ENCODE peak calls at places on chromosomes 3 and 15, in ten cellular contexts. C is endothelial cell of umbilical vein, K is stomach, R is prostate gland, Y is HepG2, Q is SK-N-SH, W is GM23338, O is sigmoid colon, S is Panc1, B is HCT116. J is an unnamed sample.

GRCh38 chr3:69781593-69781992 is 42.3 kb downstream of the MITF start:
- DNase-seq in B (no peak), C (no peak), O (no peak), W (no peak), Q (no peak), Y (no peak), S (no peak), K (no peak), R (no peak), J (no peak)

GRCh38 chr3:146160233-146160963 is 586 bp downstream of the PLOD2 start:
- DNase-seq in Y (peak), R (peak), O (peak), Q (peak), C (peak), K (peak), W (peak), S (no peak), B (peak), J (no peak)

GRCh38 chr3:196236169-196236568 is 19.8 kb downstream of the SLC51A start:
- DNase-seq in W (no peak), S (no peak), B (no peak), C (no peak), Q (no peak), R (no peak), Y (no peak), K (no peak), O (no peak), J (no peak)

GRCh38 chr3:128076783-128077624 is 24.8 kb downstream of the SEC61A1 start:
- DNase-seq in O (no peak), W (peak), R (no peak), S (no peak), C (peak), K (peak), Y (no peak), B (no peak), Q (no peak), J (peak)

GRCh38 chr3:119295816-119296484 is 1.8 kb downstream of the ARHGAP31 start:
- DNase-seq in Y (no peak), O (no peak), C (peak), Q (no peak), S (no peak), K (no peak), W (no peak), B (no peak), R (no peak), J (no peak)

GRCh38 chr3:136105044-136105443 is 91.1 kb downstream of the MSL2 start:
- DNase-seq in R (no peak), K (no peak), O (no peak), Q (no peak), S (no peak), B (no peak), W (no peak), C (no peak), Y (no peak), J (no peak)

GRCh38 chr15:25693321-25694237 is 169.5 kb downstream of the ATP10A start:
- DNase-seq in Q (peak), W (peak), Y (peak), S (no peak), R (no peak), B (no peak), K (no peak), O (peak), C (no peak), J (peak)

GRCh38 chr3:10977864-10978510 is 14.6 kb upstream of the SLC6A1 start:
- DNase-seq in S (no peak), B (no peak), Q (no peak), O (no peak), Y (no peak), W (peak), C (no peak), R (no peak), K (no peak), J (peak)

GRCh38 chr3:19052874-19053273 is 95.4 kb upstream of the KCNH8 start:
- DNase-seq in R (no peak), K (no peak), W (no peak), Y (no peak), C (no peak), B (no peak), S (no peak), Q (no peak), O (no peak), J (no peak)

GRCh38 chr15:96326551-96327154 is 3.8 kb upstream of the NR2F2 start:
- DNase-seq in K (peak), Q (no peak), O (peak), C (peak), R (no peak), Y (no peak), B (no peak), W (peak), S (no peak), J (no peak)

GRCh38 chr3:31277582-31277981 is 255.1 kb upstream of the STT3B start:
- DNase-seq in W (no peak), R (no peak), O (no peak), Q (no peak), C (peak), K (no peak), Y (no peak), B (no peak), S (no peak), J (peak)

GRCh38 chr3:111745786-111746185 is 113.3 kb upstream of the PHLDB2 start:
- DNase-seq in K (no peak), Q (no peak), Y (no peak), B (no peak), S (no peak), O (no peak), W (peak), C (no peak), R (no peak), J (no peak)

GRCh38 chr15:45795487-45796069 is 160.7 kb downstream of the SQOR start:
- DNase-seq in Y (peak), C (peak), B (peak), K (peak), O (no peak), R (peak), W (peak), S (peak), Q (peak), J (no peak)

GRCh38 chr15:85691350-85692240 is 103.1 kb downstream of the KLHL25 start:
- DNase-seq in Y (no peak), O (no peak), R (no peak), B (no peak), K (peak), Q (no peak), S (no peak), W (no peak), C (no peak), J (peak)

GRCh38 chr15:62896380-62896866 is 146.1 kb upstream of the TPM1 start:
- DNase-seq in B (peak), R (no peak), C (no peak), S (no peak), O (no peak), W (no peak), Y (peak), Q (no peak), K (no peak), J (no peak)

GRCh38 chr3:128282392-128283196 is 129.3 kb downstream of the EEFSEC start:
- DNase-seq in B (no peak), C (no peak), O (peak), Y (no peak), W (peak), K (no peak), Q (peak), R (peak), S (no peak), J (peak)

GRCh38 chr3:38960953-38961622 is 90.7 kb downstream of the SCN11A start:
- DNase-seq in Q (peak), O (no peak), R (peak), B (peak), K (peak), C (peak), W (peak), Y (peak), S (no peak), J (no peak)

GRCh38 chr3:117052356-117052755 is 342.8 kb downstream of the TUSC7 start:
- DNase-seq in O (no peak), Q (no peak), W (no peak), C (peak), B (no peak), K (no peak), Y (no peak), R (no peak), S (no peak), J (no peak)

GRCh38 chr3:128497305-128498126 is 4.5 kb upstream of the GATA2 start:
- DNase-seq in B (no peak), C (peak), S (no peak), R (peak), W (peak), Y (no peak), Q (peak), O (peak), K (peak), J (peak)

GRCh38 chr15:53218996-53219580 is 429.0 kb upstream of the ONECUT1 start:
- DNase-seq in C (no peak), K (no peak), R (no peak), W (no peak), Y (peak), O (no peak), Q (no peak), S (no peak), B (no peak), J (no peak)

GRCh38 chr3:123522666-123523412 is 62.0 kb downstream of the HACD2 start:
- DNase-seq in Y (no peak), Q (no peak), S (no peak), R (no peak), W (no peak), O (peak), K (no peak), C (peak), B (no peak), J (no peak)

GRCh38 chr15:70142072-70142321 is 44.3 kb upstream of the TLE3 start:
- DNase-seq in B (no peak), K (no peak), R (no peak), Q (no peak), W (no peak), Y (no peak), C (peak), S (no peak), O (no peak), J (no peak)

GRCh38 chr3:64612082-64612860 is 75.5 kb downstream of the ADAMTS9 start:
- DNase-seq in R (no peak), Q (peak), O (peak), S (no peak), W (no peak), Y (no peak), B (no peak), C (no peak), K (no peak), J (no peak)

GRCh38 chr3:158768361-158768787 is 33.5 kb upstream of the MFSD1 start:
- DNase-seq in Y (peak), B (no peak), S (no peak), O (peak), C (peak), W (peak), K (peak), R (peak), Q (no peak), J (no peak)

GRCh38 chr15:47717036-47717611 is at the start of gene SEMA6D:
- DNase-seq in B (no peak), S (no peak), K (peak), O (peak), R (peak), C (peak), W (peak), Y (peak), Q (peak), J (peak)

GRCh38 chr3:33134026-33134625 is 20.3 kb downstream of the CRTAP start:
- DNase-seq in K (no peak), O (no peak), Y (no peak), C (peak), W (no peak), S (no peak), R (no peak), B (no peak), Q (no peak), J (no peak)

GRCh38 chr3:106590259-106590658 is 721.4 kb upstream of the CBLB start:
- DNase-seq in Q (no peak), O (no peak), R (no peak), Y (no peak), B (no peak), S (no peak), W (no peak), C (no peak), K (no peak), J (no peak)

GRCh38 chr3:41997702-41998551 is 36.0 kb upstream of the ULK4 start:
- DNase-seq in B (no peak), O (no peak), W (peak), S (no peak), Q (no peak), R (no peak), Y (no peak), C (no peak), K (no peak), J (no peak)

GRCh38 chr3:145951431-145951830 is 209.6 kb downstream of the PLOD2 start:
- DNase-seq in K (no peak), W (no peak), B (no peak), C (no peak), Q (no peak), Y (no peak), R (no peak), O (no peak), S (no peak), J (no peak)

GRCh38 chr3:58287354-58287753 is 18.7 kb upstream of the RPP14 start:
- DNase-seq in B (no peak), Y (no peak), O (no peak), K (no peak), C (no peak), Q (no peak), W (no peak), R (no peak), S (no peak), J (no peak)

GRCh38 chr3:193813506-193813850 is 220.5 kb downstream of the OPA1 start:
- DNase-seq in R (no peak), C (no peak), S (no peak), K (no peak), Y (no peak), O (no peak), B (no peak), Q (no peak), W (peak), J (no peak)

GRCh38 chr3:17806201-17806600 is 63.8 kb upstream of the TBC1D5 start:
- DNase-seq in K (no peak), R (no peak), S (no peak), Q (no peak), W (no peak), B (no peak), O (no peak), Y (no peak), C (no peak), J (no peak)

GRCh38 chr3:61202086-61202485 is 49.2 kb downstream of the FHIT start:
- DNase-seq in Q (no peak), W (no peak), B (no peak), O (no peak), K (no peak), Y (no peak), C (no peak), R (no peak), S (no peak), J (peak)

GRCh38 chr3:146382386-146382785 is 87.0 kb downstream of the PLSCR2 start:
- DNase-seq in W (peak), O (no peak), Q (no peak), S (peak), K (no peak), Y (peak), R (no peak), B (peak), C (peak), J (no peak)

GRCh38 chr15:49621327-49622210 is 721 bp downstream of the DTWD1 start:
- DNase-seq in C (peak), W (peak), R (no peak), S (no peak), K (no peak), Y (no peak), O (no peak), Q (peak), B (no peak), J (no peak)

DNA sequence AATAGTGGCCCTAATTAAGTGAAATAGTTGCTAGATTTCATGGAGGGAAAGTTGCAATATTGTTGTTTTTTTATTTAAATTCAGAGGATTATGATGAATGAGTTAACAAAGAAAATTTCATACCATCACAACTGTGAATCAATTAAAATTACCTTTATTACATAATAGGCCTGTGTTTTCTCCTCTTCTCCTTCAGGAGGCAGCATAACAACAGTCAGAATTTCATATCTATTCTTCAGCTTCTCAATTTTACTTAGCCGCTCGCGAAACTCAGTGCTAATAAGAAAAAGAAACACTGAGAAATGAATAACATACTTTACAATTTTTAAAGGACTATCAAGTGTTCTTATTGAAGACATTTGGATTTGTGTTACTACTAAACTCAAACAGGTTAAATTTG is 29.4 kb downstream of the TTC14 start:
- DNase-seq in B (no peak), O (no peak), Q (no peak), K (no peak), R (no peak), S (no peak), C (no peak), Y (no peak), W (peak), J (no peak)
- TF ChIP-seq CTCF in B (peak), O (no peak), Q (peak), K (no peak), R (no peak), S (peak), C (no peak), Y (no peak), W (no peak), J (no peak)

GRCh38 chr15:95169701-95170459 is 938.5 kb downstream of the MCTP2 start:
- DNase-seq in O (peak), B (no peak), C (no peak), Q (no peak), W (no peak), Y (no peak), K (peak), S (no peak), R (peak), J (no peak)
- TF ChIP-seq POLR2AphosphoS5 in O (no peak), B (no peak), C (no peak), Q (no peak), W (no peak), Y (no peak), K (no peak), S (no peak), R (peak), J (no peak)

GRCh38 chr3:47485812-47486211 is 10.1 kb upstream of the SCAP start:
- DNase-seq in Y (no peak), K (no peak), C (no peak), Q (no peak), R (no peak), S (no peak), W (no peak), O (peak), B (no peak), J (no peak)

GRCh38 chr3:47482411-47482810 is 6.7 kb upstream of the SCAP start:
- DNase-seq in Y (no peak), Q (no peak), C (no peak), S (no peak), O (no peak), R (no peak), W (peak), B (no peak), K (no peak), J (peak)

GRCh38 chr3:47491777-47492176 is 16.0 kb upstream of the SCAP start:
- DNase-seq in W (no peak), O (peak), C (no peak), K (no peak), Y (no peak), S (no peak), Q (no peak), B (no peak), R (no peak), J (peak)

GRCh38 chr3:47491186-47491585 is 15.4 kb upstream of the SCAP start:
- DNase-seq in Y (no peak), B (no peak), W (no peak), Q (no peak), R (no peak), C (no peak), S (no peak), O (no peak), K (no peak), J (peak)

DNA sequence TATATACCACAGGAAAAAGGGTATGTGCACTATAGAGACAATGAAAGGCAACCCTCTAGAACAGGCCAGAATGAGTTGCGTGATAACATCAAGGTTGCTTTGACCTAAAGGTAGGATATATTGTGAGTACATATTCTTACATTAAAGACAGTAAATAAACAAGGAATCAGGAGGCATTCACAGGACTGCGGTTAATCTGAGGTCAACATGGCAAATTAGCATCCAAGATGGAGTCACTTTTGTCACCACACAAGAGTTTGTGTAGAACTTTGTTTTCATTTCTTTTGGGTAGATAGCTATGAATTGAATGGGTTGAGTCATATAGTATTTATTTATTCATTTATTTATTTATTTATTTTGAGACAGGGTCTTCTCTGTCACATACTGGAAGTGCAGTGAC is 11.5 kb upstream of the SCAP start:
- DNase-seq in S (no peak), B (no peak), K (no peak), O (no peak), Q (no peak), Y (no peak), R (no peak), C (no peak), W (no peak), J (no peak)
- TF ChIP-seq CTCF in S (no peak), B (no peak), K (no peak), O (no peak), Q (no peak), Y (no peak), R (no peak), C (no peak), W (no peak), J (no peak)

DNA sequence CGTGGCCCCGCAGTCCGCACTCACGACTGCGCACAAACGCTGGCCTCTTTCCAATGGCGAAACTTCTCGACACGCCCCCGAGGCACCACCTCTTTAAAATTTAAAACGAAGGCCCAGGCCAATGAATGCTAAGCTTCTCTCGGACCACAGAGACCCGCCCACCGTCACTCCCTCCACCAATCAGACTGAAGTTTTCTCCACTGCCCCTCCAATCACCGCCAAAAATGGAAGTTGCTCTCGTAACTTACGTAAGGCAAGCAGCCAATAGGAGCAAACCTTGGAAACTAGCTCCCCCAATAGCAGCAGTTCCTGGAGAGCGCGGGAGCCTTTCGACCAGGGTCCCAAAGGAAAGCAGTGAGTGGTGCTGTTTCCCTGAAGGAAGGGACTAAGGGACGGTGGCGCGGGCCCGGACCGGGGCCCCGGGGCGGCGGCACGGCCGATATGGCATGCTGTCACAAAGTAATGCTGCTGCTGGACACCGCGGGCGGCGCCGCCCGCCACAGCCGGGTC is at the start of gene TICRR:
- DNase-seq in W (peak), Y (peak), C (peak), Q (peak), K (peak), B (peak), S (peak), R (peak), O (peak), J (peak)
- TF ChIP-seq POLR2AphosphoS5 in W (peak), Y (peak), C (no peak), Q (peak), K (no peak), B (peak), S (peak), R (peak), O (no peak), J (peak)

DNA sequence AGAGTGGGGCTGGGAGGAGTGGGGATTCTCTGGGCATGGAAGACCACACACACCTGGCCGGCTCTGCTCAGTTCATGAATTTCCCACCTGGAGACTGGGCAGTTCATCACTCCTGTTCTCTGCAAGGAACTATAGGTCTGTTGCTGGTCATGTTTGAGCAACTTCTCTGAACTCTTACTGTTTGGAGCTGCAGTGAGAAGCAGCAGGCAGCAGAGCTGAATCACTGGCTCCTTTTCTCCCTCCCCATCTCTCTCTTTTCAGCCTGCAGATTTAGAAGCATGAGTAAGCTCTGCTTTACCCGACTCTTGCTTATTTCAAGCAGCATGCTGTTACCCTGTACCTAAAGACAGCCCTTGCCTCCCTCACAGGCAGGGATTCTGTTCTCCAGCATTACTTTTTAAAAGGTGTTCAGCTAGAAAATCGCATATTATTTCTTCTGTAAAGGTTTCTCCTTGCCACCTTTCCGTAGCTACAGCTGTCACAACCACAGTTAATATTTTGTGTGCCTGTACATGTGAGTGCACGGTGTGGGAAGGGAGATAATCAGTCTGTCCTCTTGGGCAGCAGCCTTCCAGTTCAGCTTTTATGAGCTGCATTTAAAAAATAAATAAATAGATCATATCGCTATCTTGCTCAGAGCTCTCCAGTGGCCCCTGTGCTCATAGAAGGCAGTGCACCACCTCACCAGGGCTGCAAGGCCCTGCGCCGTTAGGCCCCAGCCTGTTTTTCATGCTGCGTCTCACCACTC is 131.6 kb downstream of the CHCHD6 start:
- DNase-seq in O (peak), Q (peak), W (peak), R (peak), B (no peak), C (no peak), K (no peak), S (no peak), Y (no peak), J (no peak)
- TF ChIP-seq CTCF in O (no peak), Q (peak), W (no peak), R (no peak), B (no peak), C (no peak), K (no peak), S (peak), Y (no peak), J (no peak)

J was measured in spleen.